ENCODE peak calls at places on chromosomes 16 and 17, in nine cellular contexts. H is SJCRH30; W is Caco-2; P is sigmoid colon; X is CD8-positive, alpha-beta memory T cell; T is right cardiac atrium; Q is neural progenitor cell; R is epithelial cell of esophagus; O is bronchial epithelial cell. F is an unnamed sample.

GRCh38 chr16:85421338-85422123 is 191.6 kb upstream of the GSE1 start:
- DNase-seq in W (peak), H (no peak), T (no peak), O (no peak), P (peak), R (no peak), Q (no peak), X (peak), F (peak)

GRCh38 chr17:7133424-7133823 is 18.8 kb upstream of the ASGR2 start:
- DNase-seq in X (peak), H (no peak), Q (peak), T (peak), O (no peak), W (no peak), P (no peak), R (no peak), F (no peak)

GRCh38 chr17:82678265-82678891 is 20.1 kb downstream of the RAB40B start:
- DNase-seq in O (no peak), X (no peak), Q (no peak), W (no peak), P (no peak), T (no peak), R (no peak), H (no peak), F (no peak)

GRCh38 chr16:87541004-87541881 is 48.4 kb upstream of the ZCCHC14 start:
- DNase-seq in X (peak), Q (peak), O (peak), T (peak), W (no peak), P (no peak), H (peak), R (no peak), F (no peak)

GRCh38 chr17:5078106-5079028 is at the start of gene ZFP3:
- DNase-seq in H (peak), X (peak), T (peak), W (peak), O (peak), P (peak), R (peak), Q (peak), F (peak)

GRCh38 chr17:45438931-45439610 is 6.4 kb upstream of the ARHGAP27 start:
- DNase-seq in Q (no peak), T (no peak), X (peak), R (peak), P (peak), H (no peak), O (peak), W (no peak), F (no peak)

GRCh38 chr16:78483124-78483992 is 383.9 kb downstream of the WWOX start:
- DNase-seq in O (no peak), Q (no peak), H (no peak), T (no peak), X (no peak), W (no peak), R (no peak), P (no peak), F (no peak)

GRCh38 chr17:28728364-28729200 is at the start of gene NEK8:
- DNase-seq in X (peak), Q (peak), T (peak), O (peak), H (peak), P (peak), R (peak), W (peak), F (peak)

GRCh38 chr17:46032909-46033308 is 33.9 kb downstream of the STH start:
- DNase-seq in R (no peak), Q (no peak), T (no peak), H (no peak), W (no peak), X (no peak), O (no peak), P (no peak), F (no peak)

GRCh38 chr16:84176192-84177053 is 10.4 kb downstream of the TAF1C start:
- DNase-seq in P (no peak), Q (no peak), W (no peak), X (no peak), R (no peak), H (no peak), T (peak), O (no peak), F (no peak)

GRCh38 chr16:14324581-14324980 is 253.5 kb downstream of the MRTFB start:
- DNase-seq in H (no peak), T (no peak), R (no peak), W (no peak), P (no peak), O (no peak), Q (no peak), X (no peak), F (no peak)

GRCh38 chr17:69339937-69340336 is 13.0 kb upstream of the ABCA5 start:
- DNase-seq in T (no peak), R (no peak), X (no peak), H (no peak), P (no peak), Q (no peak), O (no peak), W (no peak), F (no peak)

GRCh38 chr17:3835410-3836229 is 10.4 kb downstream of the NCBP3 start:
- DNase-seq in Q (no peak), W (no peak), P (no peak), H (no peak), T (no peak), R (no peak), O (no peak), X (no peak), F (no peak)

GRCh38 chr17:42182927-42183734 is 2.1 kb downstream of the HCRT start:
- DNase-seq in R (peak), P (no peak), H (no peak), T (peak), O (peak), Q (no peak), W (no peak), X (no peak), F (no peak)

GRCh38 chr17:46942441-46943217 is 19.7 kb downstream of the GOSR2 start:
- DNase-seq in X (peak), R (peak), W (peak), O (peak), Q (peak), T (peak), P (no peak), H (peak), F (peak)

GRCh38 chr17:51912939-51913338 is 245.6 kb downstream of the CA10 start:
- DNase-seq in W (no peak), P (no peak), H (no peak), T (no peak), Q (peak), R (no peak), O (no peak), X (no peak), F (no peak)

DNA sequence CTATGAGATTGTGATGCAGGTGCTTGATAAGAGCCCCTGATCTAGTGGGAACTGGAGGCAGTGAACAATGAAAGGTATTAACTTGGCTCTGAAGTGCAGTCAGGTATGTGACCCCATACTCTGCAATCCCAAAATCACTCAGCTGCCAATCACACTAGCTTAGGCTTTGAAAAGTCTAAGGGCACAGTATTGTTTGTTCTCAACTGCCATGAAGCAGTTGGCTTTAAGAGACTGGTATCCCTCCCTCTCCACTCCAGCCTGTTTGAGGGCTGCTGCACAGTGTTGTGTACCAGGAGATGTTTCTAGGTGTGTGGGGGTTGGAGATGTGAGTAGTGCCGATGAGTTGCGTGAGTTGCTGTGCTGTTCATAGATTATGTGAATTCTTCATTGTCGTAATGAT is 2.4 kb downstream of the YPEL2 start:
- DNase-seq in Q (peak), X (no peak), P (no peak), H (no peak), T (no peak), W (no peak), R (no peak), O (no peak), F (no peak)
- H3K4me3 ChIP-seq in Q (peak), X (no peak), P (peak), H (no peak), T (peak), W (no peak), R (no peak), O (no peak), F (no peak)

DNA sequence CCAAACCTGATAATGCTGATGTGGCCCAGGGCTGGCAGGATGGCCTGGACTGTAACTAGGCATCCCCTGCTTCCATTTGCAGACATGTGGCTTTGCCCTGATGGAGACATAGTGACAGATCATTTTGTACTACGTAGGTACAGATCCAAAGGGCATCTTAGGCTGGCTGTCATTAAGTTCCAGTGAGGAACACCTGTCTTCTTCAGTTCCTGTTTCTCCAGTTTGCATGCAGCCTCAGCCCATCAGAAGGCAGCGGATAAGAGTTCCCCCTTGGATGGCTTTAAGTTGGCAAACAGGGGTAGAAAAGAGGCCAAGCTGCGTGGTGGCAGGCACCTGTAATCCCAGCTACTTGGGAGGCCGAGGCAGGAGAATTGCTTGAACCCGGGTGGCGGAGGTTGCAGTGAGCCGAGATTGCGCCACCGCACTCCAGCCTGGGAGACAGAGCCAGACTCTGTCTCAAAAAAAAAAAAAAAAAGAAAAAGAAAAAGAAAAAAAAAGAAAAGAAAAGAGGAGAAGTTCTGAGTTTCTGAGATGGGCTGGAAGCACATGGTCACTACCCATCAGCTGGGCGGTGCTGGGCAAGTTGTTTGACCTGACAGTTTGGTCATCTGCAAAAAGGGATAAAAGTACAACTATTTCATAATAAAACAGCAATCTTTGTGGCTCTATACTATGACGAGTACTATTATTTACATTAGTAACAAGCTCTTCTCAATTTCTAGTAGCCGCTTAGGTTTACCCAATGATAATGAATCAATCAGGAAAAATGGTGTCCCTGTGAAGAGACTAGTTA is 42.7 kb downstream of the CPPED1 start:
- DNase-seq in P (no peak), T (no peak), H (no peak), R (no peak), X (no peak), O (no peak), Q (no peak), W (no peak), F (no peak)
- H3K4me3 ChIP-seq in P (no peak), T (no peak), H (no peak), R (no peak), X (no peak), O (no peak), Q (no peak), W (no peak), F (no peak)

GRCh38 chr17:38357488-38358123 is 6.0 kb downstream of the SOCS7 start:
- DNase-seq in W (no peak), T (no peak), R (no peak), P (peak), O (no peak), Q (no peak), H (no peak), X (no peak), F (no peak)

GRCh38 chr17:38361700-38362465 is 10.2 kb downstream of the SOCS7 start:
- DNase-seq in R (peak), T (no peak), P (no peak), H (peak), O (peak), Q (no peak), X (no peak), W (no peak), F (no peak)

GRCh38 chr17:38364741-38365140 is 13.1 kb downstream of the SOCS7 start:
- DNase-seq in R (no peak), P (no peak), H (no peak), Q (no peak), X (no peak), T (no peak), O (no peak), W (no peak), F (no peak)

GRCh38 chr17:38358586-38359513 is 7.2 kb downstream of the SOCS7 start:
- DNase-seq in X (no peak), W (no peak), Q (no peak), T (no peak), O (peak), P (no peak), R (no peak), H (no peak), F (no peak)

DNA sequence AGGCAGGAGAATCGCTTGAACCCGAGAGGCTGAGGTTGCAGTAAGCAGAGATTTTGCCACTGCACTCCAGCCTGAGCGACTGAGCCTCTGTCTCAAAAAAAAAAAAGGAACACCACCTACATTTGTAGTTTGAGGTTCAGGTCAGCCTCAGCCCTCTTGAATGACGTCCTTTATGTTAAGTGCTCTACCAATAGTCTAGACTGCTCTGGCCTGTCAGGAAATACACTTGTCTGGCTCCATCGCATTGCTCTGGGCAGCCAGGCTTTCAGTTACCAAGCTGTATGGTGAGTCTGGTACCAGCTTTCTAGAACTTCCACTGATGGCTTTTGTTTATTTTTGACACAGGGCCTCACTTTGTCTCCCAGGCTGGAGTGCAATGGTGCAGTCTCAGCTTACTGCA is 11.4 kb downstream of the SOCS7 start:
- DNase-seq in T (no peak), X (no peak), O (no peak), R (no peak), H (no peak), Q (no peak), P (no peak), W (no peak), F (no peak)
- H3K4me3 ChIP-seq in T (no peak), X (no peak), O (no peak), R (no peak), H (no peak), Q (no peak), P (no peak), W (no peak), F (no peak)

GRCh38 chr16:27400751-27401620 is 988 bp upstream of the IL21R start:
- DNase-seq in Q (no peak), X (no peak), T (no peak), O (no peak), H (no peak), W (no peak), R (no peak), P (no peak), F (no peak)
- H3K4me3 ChIP-seq in Q (no peak), X (no peak), T (no peak), O (no peak), H (no peak), W (no peak), R (no peak), P (no peak), F (no peak)

DNA sequence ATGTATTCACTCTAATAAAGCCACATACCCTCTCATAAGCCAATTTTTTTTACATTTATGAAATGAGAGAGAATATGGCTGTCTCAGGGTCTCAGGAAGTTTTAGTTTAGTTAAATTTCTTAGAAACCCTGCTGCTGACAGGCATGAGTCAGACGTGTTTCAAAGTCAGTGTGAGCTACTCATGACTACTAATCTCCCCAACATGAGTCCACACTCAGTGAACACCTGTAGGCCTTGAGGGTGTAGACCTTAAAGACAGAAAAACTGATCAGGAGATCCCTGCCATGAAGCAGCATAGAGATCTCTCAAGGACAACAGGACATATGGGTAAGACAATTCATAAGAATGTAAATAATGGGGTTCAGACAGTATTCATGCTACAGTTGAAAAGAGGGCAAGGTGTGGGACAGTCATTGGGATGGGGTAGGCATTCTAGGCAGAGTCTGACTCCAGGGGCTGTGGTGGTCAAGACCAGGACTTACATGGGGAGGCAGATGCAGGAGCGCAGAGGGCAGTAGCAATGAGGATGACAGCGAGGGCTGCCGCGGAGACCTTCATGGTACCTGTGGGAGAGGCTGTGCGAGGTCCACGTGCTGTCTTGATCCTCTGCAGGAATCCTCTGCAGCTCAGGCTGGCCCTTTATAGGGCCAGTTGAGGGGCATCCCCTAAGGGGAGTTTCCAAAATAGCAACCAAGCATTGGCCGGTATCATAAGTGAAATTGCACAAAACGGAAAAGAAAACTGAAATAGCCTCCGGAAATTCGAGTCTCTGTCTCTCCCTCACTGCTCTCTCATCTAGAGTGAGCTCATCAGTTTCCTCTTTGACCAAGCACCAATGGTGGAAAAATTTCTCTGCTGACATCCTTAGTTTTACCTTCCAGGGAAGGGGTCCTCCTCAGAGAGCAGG is at the start of gene CCL5:
- DNase-seq in R (peak), P (no peak), H (no peak), W (no peak), Q (no peak), X (peak), O (peak), T (peak), F (no peak)
- H3K4me3 ChIP-seq in R (no peak), P (no peak), H (no peak), W (no peak), Q (no peak), X (peak), O (no peak), T (no peak), F (no peak)

GRCh38 chr17:2013994-2014317 is 11.2 kb downstream of the RTN4RL1 start:
- DNase-seq in T (no peak), O (no peak), X (no peak), P (no peak), H (no peak), Q (no peak), R (no peak), W (no peak), F (no peak)

GRCh38 chr17:2012499-2012898 is 12.6 kb downstream of the RTN4RL1 start:
- DNase-seq in X (no peak), O (no peak), R (no peak), Q (no peak), T (no peak), H (no peak), P (no peak), W (no peak), F (no peak)

GRCh38 chr17:2008332-2009126 is 16.6 kb downstream of the RTN4RL1 start:
- DNase-seq in Q (no peak), W (peak), X (no peak), O (no peak), T (no peak), P (no peak), H (no peak), R (no peak), F (no peak)

GRCh38 chr17:2009737-2010136 is 15.4 kb downstream of the RTN4RL1 start:
- DNase-seq in O (no peak), X (no peak), W (no peak), R (no peak), Q (no peak), T (no peak), P (no peak), H (no peak), F (no peak)

GRCh38 chr17:2011421-2012371 is 13.4 kb downstream of the RTN4RL1 start:
- DNase-seq in O (peak), Q (peak), H (no peak), X (no peak), T (peak), P (no peak), R (peak), W (no peak), F (no peak)
- H3K4me3 ChIP-seq in O (no peak), Q (peak), H (peak), X (no peak), T (no peak), P (no peak), R (no peak), W (no peak), F (no peak)

GRCh38 chr17:48594412-48595106 is 980 bp upstream of the HOXB5 start:
- DNase-seq in R (no peak), W (no peak), P (no peak), O (no peak), X (no peak), T (peak), H (no peak), Q (no peak), F (no peak)

GRCh38 chr17:48593126-48593829 is at the start of gene HOXB5:
- DNase-seq in P (no peak), X (no peak), Q (no peak), H (no peak), O (no peak), W (no peak), R (no peak), T (no peak), F (no peak)

GRCh38 chr17:48592592-48592991 is 987 bp downstream of the HOXB5 start:
- DNase-seq in H (no peak), W (no peak), O (no peak), X (peak), P (no peak), Q (no peak), R (no peak), T (no peak), F (no peak)

GRCh38 chr17:48595107-48595999 is 1.8 kb upstream of the HOXB5 start:
- DNase-seq in T (peak), O (no peak), W (no peak), R (no peak), Q (no peak), P (no peak), H (no peak), X (no peak), F (no peak)

GRCh38 chr17:48593840-48594411 is 347 bp upstream of the HOXB5 start:
- DNase-seq in X (peak), T (peak), H (peak), Q (peak), O (peak), W (peak), R (peak), P (peak), F (peak)
- H3K4me3 ChIP-seq in X (peak), T (peak), H (peak), Q (no peak), O (no peak), W (no peak), R (no peak), P (peak), F (no peak)

DNA sequence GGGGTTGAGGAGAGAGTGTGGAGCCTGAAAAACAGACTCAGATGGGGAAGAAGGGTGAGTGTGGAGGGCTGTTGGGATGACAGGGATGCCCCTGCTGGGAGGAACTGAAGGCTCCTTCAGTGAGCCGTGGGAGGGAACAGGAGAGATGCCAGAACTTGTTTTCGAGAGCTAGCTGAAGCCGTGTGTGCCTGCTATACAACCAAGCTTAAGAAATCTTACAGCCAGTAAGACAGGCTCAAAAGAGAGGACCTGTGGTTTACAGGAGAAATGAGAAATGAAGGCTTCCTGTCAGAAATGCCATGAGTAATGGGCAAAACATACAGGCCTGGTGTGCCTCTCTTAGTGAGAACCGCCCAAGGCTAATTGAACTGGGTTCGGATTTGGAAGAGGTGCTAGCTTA is 99.6 kb downstream of the SPACA3 start:
- DNase-seq in T (no peak), W (no peak), H (no peak), O (peak), R (peak), X (no peak), Q (no peak), P (no peak), F (no peak)
- H3K4me3 ChIP-seq in T (no peak), W (no peak), H (no peak), O (no peak), R (no peak), X (no peak), Q (no peak), P (no peak), F (no peak)

F was measured in BE2C.